ENCODE peak calls at places on chromosomes 16 and 17, in ten cellular contexts. One of them, this sample, is unnamed.

GRCh38 chr17:77565166-77565565 is 393.3 kb upstream of the TNRC6C start:
- DNase-seq in NCI-H1092 treated with DMSO at 0.1 percent for 48 hours: no peak
- DNase-seq in fibroblast of mammary gland: no peak
- DNase-seq in MCF 10A: no peak
- DNase-seq in heart right ventricle: no peak
- DNase-seq in Peyer's patch: peak
- DNase-seq in ureter: no peak
- DNase-seq in NCI-H2107: no peak
- DNase-seq in memory B cell: no peak
- DNase-seq in DND-41: no peak
- DNase-seq in this sample: no peak

GRCh38 chr17:56593741-56594527 is 435 bp downstream of the NOG start:
- DNase-seq in NCI-H1092 treated with DMSO at 0.1 percent for 48 hours: peak
- DNase-seq in fibroblast of mammary gland: peak
- DNase-seq in MCF 10A: peak
- DNase-seq in heart right ventricle: peak
- DNase-seq in Peyer's patch: peak
- DNase-seq in ureter: peak
- DNase-seq in NCI-H2107: no peak
- DNase-seq in memory B cell: peak
- DNase-seq in DND-41: peak
- DNase-seq in this sample: no peak

GRCh38 chr17:43468746-43469544 is 14.8 kb upstream of the DHX8 start:
- DNase-seq in NCI-H1092 treated with DMSO at 0.1 percent for 48 hours: no peak
- DNase-seq in fibroblast of mammary gland: peak
- DNase-seq in MCF 10A: peak
- DNase-seq in heart right ventricle: no peak
- DNase-seq in Peyer's patch: no peak
- DNase-seq in ureter: no peak
- DNase-seq in NCI-H2107: no peak
- DNase-seq in memory B cell: no peak
- DNase-seq in DND-41: no peak
- DNase-seq in this sample: peak

GRCh38 chr16:80041399-80041798 is 440.9 kb upstream of the MAF start:
- DNase-seq in NCI-H1092 treated with DMSO at 0.1 percent for 48 hours: no peak
- DNase-seq in fibroblast of mammary gland: no peak
- DNase-seq in MCF 10A: no peak
- DNase-seq in heart right ventricle: no peak
- DNase-seq in Peyer's patch: no peak
- DNase-seq in ureter: no peak
- DNase-seq in NCI-H2107: no peak
- DNase-seq in memory B cell: no peak
- DNase-seq in DND-41: no peak
- DNase-seq in this sample: peak

GRCh38 chr16:85360323-85361277 is 248.3 kb upstream of the CIBAR2 start:
- DNase-seq in NCI-H1092 treated with DMSO at 0.1 percent for 48 hours: peak
- DNase-seq in fibroblast of mammary gland: no peak
- DNase-seq in MCF 10A: peak
- DNase-seq in heart right ventricle: no peak
- DNase-seq in Peyer's patch: peak
- DNase-seq in ureter: peak
- DNase-seq in NCI-H2107: peak
- DNase-seq in memory B cell: no peak
- DNase-seq in DND-41: peak
- DNase-seq in this sample: no peak

GRCh38 chr17:45345246-45345553 is 28.4 kb upstream of the MAP3K14 start:
- DNase-seq in NCI-H1092 treated with DMSO at 0.1 percent for 48 hours: no peak
- DNase-seq in fibroblast of mammary gland: no peak
- DNase-seq in MCF 10A: no peak
- DNase-seq in heart right ventricle: no peak
- DNase-seq in Peyer's patch: no peak
- DNase-seq in ureter: no peak
- DNase-seq in NCI-H2107: no peak
- DNase-seq in memory B cell: no peak
- DNase-seq in DND-41: no peak
- DNase-seq in this sample: no peak

GRCh38 chr16:83513006-83513755 is 294.6 kb upstream of the HSBP1 start:
- DNase-seq in NCI-H1092 treated with DMSO at 0.1 percent for 48 hours: no peak
- DNase-seq in fibroblast of mammary gland: peak
- DNase-seq in MCF 10A: peak
- DNase-seq in heart right ventricle: no peak
- DNase-seq in Peyer's patch: no peak
- DNase-seq in ureter: no peak
- DNase-seq in NCI-H2107: no peak
- DNase-seq in memory B cell: no peak
- DNase-seq in DND-41: no peak
- DNase-seq in this sample: peak

GRCh38 chr16:22970191-22970845 is 156.4 kb downstream of the HS3ST2 start:
- DNase-seq in NCI-H1092 treated with DMSO at 0.1 percent for 48 hours: no peak
- DNase-seq in fibroblast of mammary gland: no peak
- DNase-seq in MCF 10A: no peak
- DNase-seq in heart right ventricle: no peak
- DNase-seq in Peyer's patch: no peak
- DNase-seq in ureter: no peak
- DNase-seq in NCI-H2107: no peak
- DNase-seq in memory B cell: no peak
- DNase-seq in DND-41: no peak
- DNase-seq in this sample: no peak

GRCh38 chr16:10922328-10923145 is 19.7 kb downstream of the DEXI start:
- DNase-seq in NCI-H1092 treated with DMSO at 0.1 percent for 48 hours: peak
- DNase-seq in fibroblast of mammary gland: peak
- DNase-seq in MCF 10A: peak
- DNase-seq in heart right ventricle: peak
- DNase-seq in Peyer's patch: no peak
- DNase-seq in ureter: no peak
- DNase-seq in NCI-H2107: no peak
- DNase-seq in memory B cell: no peak
- DNase-seq in DND-41: no peak
- DNase-seq in this sample: no peak

GRCh38 chr17:47696717-47697642 is 3.0 kb downstream of the TBKBP1 start:
- DNase-seq in NCI-H1092 treated with DMSO at 0.1 percent for 48 hours: no peak
- DNase-seq in fibroblast of mammary gland: no peak
- DNase-seq in MCF 10A: no peak
- DNase-seq in heart right ventricle: no peak
- DNase-seq in Peyer's patch: no peak
- DNase-seq in ureter: no peak
- DNase-seq in NCI-H2107: no peak
- DNase-seq in memory B cell: no peak
- DNase-seq in DND-41: no peak
- DNase-seq in this sample: no peak

GRCh38 chr17:9837551-9838471 is 12.1 kb downstream of the GLP2R start:
- DNase-seq in NCI-H1092 treated with DMSO at 0.1 percent for 48 hours: no peak
- DNase-seq in fibroblast of mammary gland: peak
- DNase-seq in MCF 10A: peak
- DNase-seq in heart right ventricle: peak
- DNase-seq in Peyer's patch: peak
- DNase-seq in ureter: no peak
- DNase-seq in NCI-H2107: no peak
- DNase-seq in memory B cell: no peak
- DNase-seq in DND-41: no peak
- DNase-seq in this sample: no peak

GRCh38 chr17:12024332-12024731 is 3.7 kb downstream of the MAP2K4 start:
- DNase-seq in NCI-H1092 treated with DMSO at 0.1 percent for 48 hours: no peak
- DNase-seq in fibroblast of mammary gland: peak
- DNase-seq in MCF 10A: peak
- DNase-seq in heart right ventricle: no peak
- DNase-seq in Peyer's patch: no peak
- DNase-seq in ureter: no peak
- DNase-seq in NCI-H2107: no peak
- DNase-seq in memory B cell: no peak
- DNase-seq in DND-41: no peak
- DNase-seq in this sample: peak

GRCh38 chr16:85857406-85857805 is 41.6 kb upstream of the IRF8 start:
- DNase-seq in NCI-H1092 treated with DMSO at 0.1 percent for 48 hours: no peak
- DNase-seq in fibroblast of mammary gland: no peak
- DNase-seq in MCF 10A: no peak
- DNase-seq in heart right ventricle: no peak
- DNase-seq in Peyer's patch: peak
- DNase-seq in ureter: peak
- DNase-seq in NCI-H2107: no peak
- DNase-seq in memory B cell: no peak
- DNase-seq in DND-41: no peak
- DNase-seq in this sample: no peak

GRCh38 chr16:353404-354285 is 1.1 kb upstream of the AXIN1 start:
- DNase-seq in NCI-H1092 treated with DMSO at 0.1 percent for 48 hours: no peak
- DNase-seq in fibroblast of mammary gland: no peak
- DNase-seq in MCF 10A: peak
- DNase-seq in heart right ventricle: peak
- DNase-seq in Peyer's patch: no peak
- DNase-seq in ureter: no peak
- DNase-seq in NCI-H2107: no peak
- DNase-seq in memory B cell: no peak
- DNase-seq in DND-41: no peak
- DNase-seq in this sample: no peak